ENCODE peak calls at places on chromosomes 3 and 15, in five cellular contexts. L is SW480, S is GM13977, E is epithelial cell of prostate, X is A172. I is an unnamed sample.

GRCh38 chr15:40790723-40791122 is 16.2 kb upstream of the ZFYVE19 start:
- DNase-seq in L (no peak), E (no peak), X (peak), S (no peak), I (no peak)

GRCh38 chr3:192772495-192772894 is 45.2 kb upstream of the FGF12 start:
- DNase-seq in L (peak), X (peak), S (no peak), E (peak), I (peak)

GRCh38 chr3:167114619-167115018 is 265.5 kb downstream of the ZBBX start:
- DNase-seq in E (no peak), L (no peak), S (no peak), X (no peak), I (no peak)

GRCh38 chr3:138914870-138915502 is 32.0 kb downstream of the FOXL2 start:
- DNase-seq in E (no peak), X (peak), L (peak), S (no peak), I (peak)

GRCh38 chr3:63193647-63194046 is 84.5 kb upstream of the SYNPR start:
- DNase-seq in L (peak), E (no peak), S (no peak), X (peak), I (peak)

GRCh38 chr15:58396181-58396580 is 35.6 kb upstream of the LIPC start:
- DNase-seq in X (peak), E (peak), L (no peak), S (no peak), I (no peak)

GRCh38 chr15:78243491-78243941 is 9.2 kb upstream of the ACSBG1 start:
- DNase-seq in L (no peak), S (no peak), X (peak), E (no peak), I (peak)

GRCh38 chr3:13470894-13471574 is 9.1 kb upstream of the HDAC11 start:
- DNase-seq in E (no peak), X (no peak), L (peak), S (no peak), I (peak)

GRCh38 chr3:23442598-23443383 is 239.7 kb downstream of the UBE2E2 start:
- DNase-seq in S (no peak), E (no peak), X (no peak), L (peak), I (no peak)

GRCh38 chr15:64558460-64559179 is 98.2 kb downstream of the ZNF609 start:
- DNase-seq in X (no peak), E (no peak), L (no peak), S (no peak), I (peak)

GRCh38 chr15:62483817-62484216 is 318.7 kb upstream of the C2CD4B start:
- DNase-seq in S (no peak), E (no peak), X (peak), L (no peak), I (peak)

GRCh38 chr3:184603156-184604030 is 41.8 kb downstream of the EPHB3 start:
- DNase-seq in X (no peak), E (no peak), S (no peak), L (no peak), I (no peak)

GRCh38 chr15:82595766-82596165 is 51.4 kb downstream of the CPEB1 start:
- DNase-seq in E (no peak), L (no peak), X (no peak), S (no peak), I (no peak)

GRCh38 chr3:178419078-178419477 is 117.2 kb upstream of the KCNMB2 start:
- DNase-seq in S (no peak), E (peak), X (no peak), L (no peak), I (no peak)

GRCh38 chr3:14876942-14877341 is 58.2 kb downstream of the FGD5 start:
- DNase-seq in X (peak), S (no peak), E (peak), L (peak), I (peak)

GRCh38 chr3:187922704-187923393 is 177.6 kb upstream of the BCL6 start:
- DNase-seq in L (no peak), X (peak), S (no peak), E (no peak), I (no peak)

GRCh38 chr3:77281721-77282120 is 241.8 kb downstream of the ROBO2 start:
- DNase-seq in S (no peak), E (no peak), X (no peak), L (no peak), I (no peak)

GRCh38 chr3:108879915-108880314 is 57.3 kb downstream of the TRAT1 start:
- DNase-seq in L (no peak), E (no peak), S (no peak), X (no peak), I (no peak)

GRCh38 chr3:48747703-48748102 is 30.7 kb upstream of the IP6K2 start:
- DNase-seq in L (no peak), X (no peak), S (no peak), E (no peak), I (no peak)

GRCh38 chr15:33310481-33311311 is at the start of gene RYR3:
- DNase-seq in X (no peak), L (no peak), S (no peak), E (no peak), I (no peak)

GRCh38 chr3:16761576-16761975 is 123.2 kb upstream of the PLCL2 start:
- DNase-seq in E (no peak), X (peak), L (no peak), S (no peak), I (no peak)

GRCh38 chr3:32177702-32178198 is 60.7 kb upstream of the CMTM8 start:
- DNase-seq in X (peak), L (peak), S (peak), E (peak), I (peak)

GRCh38 chr15:62413147-62413546 is 248.1 kb upstream of the C2CD4B start:
- DNase-seq in S (no peak), X (no peak), L (no peak), E (no peak), I (peak)

GRCh38 chr3:101127991-101128390 is 134.8 kb upstream of the ABI3BP start:
- DNase-seq in E (no peak), X (no peak), S (no peak), L (no peak), I (no peak)

GRCh38 chr3:172140499-172141391 is 101.4 kb downstream of the FNDC3B start:
- DNase-seq in L (no peak), X (peak), E (peak), S (no peak), I (peak)

GRCh38 chr3:40985195-40985594 is 214.1 kb upstream of the CTNNB1 start:
- DNase-seq in S (no peak), X (no peak), E (no peak), L (no peak), I (peak)

GRCh38 chr3:9940746-9941145 is 7.1 kb downstream of the CRELD1 start:
- DNase-seq in X (no peak), S (no peak), L (no peak), E (no peak), I (no peak)

GRCh38 chr15:32659340-32659831 is 17.9 kb downstream of the SCG5 start:
- DNase-seq in S (no peak), X (peak), L (no peak), E (peak), I (no peak)

GRCh38 chr15:71565636-71566160 is 244.7 kb upstream of the NR2E3 start:
- DNase-seq in S (no peak), X (no peak), E (no peak), L (no peak), I (no peak)

GRCh38 chr15:65954289-65954741 is 85.0 kb downstream of the RAB11A start:
- DNase-seq in E (peak), X (peak), L (peak), S (no peak), I (no peak)

GRCh38 chr3:11558002-11558401 is 85.7 kb downstream of the VGLL4 start:
- DNase-seq in E (peak), L (no peak), X (peak), S (no peak), I (no peak)

GRCh38 chr3:72171461-72171860 is 386.5 kb upstream of the PROK2 start:
- DNase-seq in E (no peak), L (no peak), X (no peak), S (no peak), I (no peak)

GRCh38 chr3:141877911-141878310 is 1.5 kb downstream of the ATP1B3 start:
- DNase-seq in S (no peak), L (peak), E (no peak), X (peak), I (peak)

GRCh38 chr3:179995406-179995805 is 41.3 kb downstream of the PEX5L start:
- DNase-seq in L (no peak), X (no peak), S (no peak), E (no peak), I (no peak)

GRCh38 chr3:164186095-164186494 is 892.2 kb downstream of the SI start:
- DNase-seq in X (no peak), L (no peak), E (no peak), S (no peak), I (no peak)

GRCh38 chr3:113912551-113913246 is 35.1 kb upstream of the ZDHHC23 start:
- DNase-seq in S (peak), X (peak), L (peak), E (peak), I (peak)

GRCh38 chr3:140501054-140501769 is 176.7 kb upstream of the TRIM42 start:
- DNase-seq in E (no peak), L (no peak), S (no peak), X (no peak), I (no peak)

I was measured in small intestine.